ENCODE peak calls at places on chromosomes 3 and 15, in four cellular contexts. J is ovary, U is sigmoid colon, H is suprapubic skin. A is an unnamed sample. For H3K9me3, the result is how much of the 10 kb centered on the place peaks cover.

GRCh38 chr3:105516972-105517371 is 150.3 kb downstream of the ALCAM start:
- DNase-seq in U (no peak), H (no peak), J (no peak), A (no peak)

GRCh38 chr15:39628821-39629220 is 47.9 kb downstream of the THBS1 start:
- DNase-seq in U (no peak), J (no peak), H (no peak), A (no peak)

GRCh38 chr15:60788514-60789091 is 309.7 kb upstream of the ICE2 start:
- DNase-seq in H (no peak), J (no peak), U (no peak), A (no peak)

GRCh38 chr3:17623464-17623863 is 119.0 kb downstream of the TBC1D5 start:
- DNase-seq in U (no peak), H (no peak), J (no peak), A (no peak)

GRCh38 chr3:152403632-152404066 is 134.9 kb downstream of the MBNL1 start:
- DNase-seq in J (peak), U (peak), H (peak), A (peak)

GRCh38 chr3:197023241-197023997 is 6.2 kb downstream of the MELTF start:
- DNase-seq in U (no peak), J (no peak), H (peak), A (no peak)

GRCh38 chr3:75906555-75907112 is 121.3 kb upstream of the ZNF717 start:
- DNase-seq in J (no peak), U (peak), H (no peak), A (no peak)

GRCh38 chr3:192772495-192772894 is 45.2 kb upstream of the FGF12 start:
- DNase-seq in H (no peak), U (no peak), J (no peak), A (no peak)

GRCh38 chr15:52649686-52650085 is 29.5 kb downstream of the ATOSA start:
- DNase-seq in H (no peak), U (no peak), J (no peak), A (no peak)

GRCh38 chr3:94462931-94463330 is 400.1 kb downstream of the NSUN3 start:
- DNase-seq in U (no peak), H (no peak), J (no peak), A (no peak)

GRCh38 chr15:31172606-31173005 is 71.1 kb upstream of the TRPM1 start:
- DNase-seq in J (no peak), U (no peak), H (no peak), A (peak)

GRCh38 chr3:195003006-195003892 is 267.7 kb downstream of the XXYLT1 start:
- DNase-seq in U (peak), J (peak), H (peak), A (peak)

GRCh38 chr15:48250640-48251076 is 44.6 kb downstream of the SLC12A1 start:
- DNase-seq in H (no peak), J (peak), U (no peak), A (no peak)

GRCh38 chr3:171614318-171614967 is 154.2 kb upstream of the TNIK start:
- DNase-seq in U (no peak), J (peak), H (no peak), A (no peak)

GRCh38 chr3:52480768-52481715 is 14.1 kb upstream of the STAB1 start:
- DNase-seq in H (no peak), U (no peak), J (peak), A (no peak)

GRCh38 chr3:120855665-120856437 is 52.2 kb upstream of the STXBP5L start:
- DNase-seq in J (peak), H (no peak), U (peak), A (no peak)

GRCh38 chr15:99720533-99720932 is 12.7 kb downstream of the LYSMD4 start:
- DNase-seq in U (no peak), J (no peak), H (no peak), A (no peak)

GRCh38 chr3:177358968-177359600 is 161.8 kb upstream of the TBL1XR1 start:
- DNase-seq in U (peak), J (peak), H (peak), A (no peak)

GRCh38 chr3:197367081-197367780 is 68.8 kb upstream of the DLG1 start:
- DNase-seq in U (peak), H (no peak), J (no peak), A (no peak)

GRCh38 chr3:115403791-115404190 is 219.5 kb upstream of the GAP43 start:
- DNase-seq in U (no peak), J (no peak), H (no peak), A (no peak)

GRCh38 chr15:75016431-75016830 is 7.0 kb upstream of the PPCDC start:
- DNase-seq in U (no peak), J (no peak), H (no peak), A (no peak)

GRCh38 chr3:36792342-36792741 is 28.0 kb upstream of the DCLK3 start:
- DNase-seq in U (no peak), J (no peak), H (no peak), A (peak)

GRCh38 chr15:32105258-32106248 is 75.2 kb downstream of the CHRNA7 start:
- DNase-seq in H (no peak), U (no peak), J (no peak), A (peak)

GRCh38 chr15:39896837-39897236 is 23.2 kb downstream of the GPR176 start:
- DNase-seq in J (no peak), U (no peak), H (no peak), A (no peak)

GRCh38 chr3:132210476-132211346 is 106.5 kb upstream of the ACP3 start:
- DNase-seq in H (no peak), J (no peak), U (no peak), A (no peak)

GRCh38 chr15:58469432-58470353 is 37.9 kb downstream of the LIPC start:
- DNase-seq in H (peak), U (no peak), J (peak), A (no peak)

GRCh38 chr3:152350139-152350538 is 81.4 kb downstream of the MBNL1 start:
- DNase-seq in H (no peak), U (no peak), J (no peak), A (no peak)

GRCh38 chr3:53180305-53181023 is 19.5 kb downstream of the PRKCD start:
- DNase-seq in H (no peak), U (no peak), J (no peak), A (no peak)

GRCh38 chr3:44030690-44031344 is 210.9 kb upstream of the TOPAZ1 start:
- DNase-seq in U (no peak), J (no peak), H (no peak), A (no peak)

GRCh38 chr3:56879453-56880224 is 77.9 kb upstream of the ARHGEF3 start:
- DNase-seq in H (no peak), J (no peak), U (no peak), A (no peak)

GRCh38 chr15:87489902-87490301 is 766.6 kb downstream of the NTRK3 start:
- DNase-seq in U (no peak), H (no peak), J (no peak), A (no peak)

GRCh38 chr3:60048447-60048848 is 998.6 kb upstream of the CFAP20DC start:
- DNase-seq in J (no peak), U (no peak), H (no peak), A (peak)

GRCh38 chr3:13528217-13528801 is 20.6 kb upstream of the FBLN2 start:
- DNase-seq in J (no peak), U (no peak), H (no peak), A (no peak)

GRCh38 chr15:73326157-73326556 is 42.6 kb downstream of the HCN4 start:
- DNase-seq in J (no peak), H (peak), U (peak), A (no peak)

GRCh38 chr3:154175041-154175440 is 53.9 kb downstream of the ARHGEF26 start:
- DNase-seq in U (no peak), H (no peak), J (no peak), A (no peak)

GRCh38 chr15:38972831-38973230 is 408.2 kb upstream of the RASGRP1 start:
- DNase-seq in J (no peak), H (no peak), U (no peak), A (no peak)

DNA sequence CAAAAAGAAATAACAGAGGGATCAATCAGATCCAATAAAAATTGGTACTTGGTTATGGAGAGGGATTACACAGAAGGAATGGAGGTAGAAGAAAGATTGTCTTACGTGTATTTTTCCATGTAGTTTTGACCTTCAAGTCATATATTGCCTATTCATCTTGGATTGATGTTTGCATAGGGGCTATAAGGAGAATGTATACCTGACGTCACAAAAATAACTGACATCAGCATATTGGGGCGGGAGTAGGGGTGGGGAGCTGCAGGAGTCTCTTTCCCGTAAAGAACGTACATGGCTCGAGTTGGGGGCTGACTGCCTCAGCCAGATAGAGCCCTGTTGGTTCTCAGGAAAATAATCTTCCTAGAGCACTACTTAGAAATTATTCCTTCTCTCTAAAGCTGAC is 5.9 kb upstream of the FURIN start:
- DNase-seq in H (no peak), J (no peak), U (no peak), A (no peak)
- TF ChIP-seq EP300 in H (no peak), J (no peak), U (no peak), A (no peak)

GRCh38 chr15:25230442-25230841 is 208.4 kb downstream of the UBE3A start:
- DNase-seq in U (no peak), J (no peak), H (no peak), A (no peak)
- H3K9me3 ChIP-seq in U (under half), J (under half), H (under half), A (under half)

GRCh38 chr15:53884441-53884840 is 93.8 kb upstream of the UNC13C start:
- DNase-seq in J (no peak), H (no peak), U (no peak), A (no peak)
- TF ChIP-seq CTCF in J (no peak), H (no peak), U (no peak), A (no peak)

GRCh38 chr3:66885326-66886000 is 112.6 kb upstream of the KBTBD8 start:
- DNase-seq in U (no peak), H (no peak), J (no peak), A (no peak)
- TF ChIP-seq EP300 in U (no peak), H (no peak), J (no peak), A (no peak)

GRCh38 chr3:6526861-6527260 is 334.1 kb upstream of the GRM7 start:
- DNase-seq in U (no peak), J (no peak), H (no peak), A (no peak)

GRCh38 chr3:6524479-6524878 is 336.4 kb upstream of the GRM7 start:
- DNase-seq in U (no peak), H (no peak), J (no peak), A (no peak)

GRCh38 chr3:6528951-6529350 is 332.0 kb upstream of the GRM7 start:
- DNase-seq in U (no peak), J (no peak), H (no peak), A (no peak)

GRCh38 chr3:6532101-6532500 is 328.8 kb upstream of the GRM7 start:
- DNase-seq in U (no peak), H (no peak), J (no peak), A (no peak)

DNA sequence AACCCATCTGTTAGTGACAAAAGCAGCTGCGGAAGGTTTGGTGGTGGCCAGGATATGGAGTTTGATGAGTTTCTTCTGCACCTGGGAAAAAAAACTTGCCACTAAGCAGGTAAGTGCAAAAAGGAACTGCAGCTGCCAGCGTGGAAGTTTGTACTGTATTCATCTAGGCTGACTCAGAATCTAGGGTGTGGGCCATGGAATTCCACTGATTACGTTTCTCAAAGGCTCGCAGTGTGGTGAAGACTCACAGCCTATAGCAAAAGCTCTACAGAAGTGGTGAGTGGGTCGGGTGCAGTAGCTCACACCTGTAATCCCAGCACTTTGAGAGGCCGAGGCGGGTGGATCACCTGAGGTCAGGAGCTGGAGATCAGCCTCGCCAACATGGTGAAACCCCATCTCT is 334.6 kb upstream of the GRM7 start:
- DNase-seq in H (no peak), J (no peak), U (no peak), A (no peak)
- H3K9me3 ChIP-seq in H (under half), J (under half), U (under half), A (under half)

DNA sequence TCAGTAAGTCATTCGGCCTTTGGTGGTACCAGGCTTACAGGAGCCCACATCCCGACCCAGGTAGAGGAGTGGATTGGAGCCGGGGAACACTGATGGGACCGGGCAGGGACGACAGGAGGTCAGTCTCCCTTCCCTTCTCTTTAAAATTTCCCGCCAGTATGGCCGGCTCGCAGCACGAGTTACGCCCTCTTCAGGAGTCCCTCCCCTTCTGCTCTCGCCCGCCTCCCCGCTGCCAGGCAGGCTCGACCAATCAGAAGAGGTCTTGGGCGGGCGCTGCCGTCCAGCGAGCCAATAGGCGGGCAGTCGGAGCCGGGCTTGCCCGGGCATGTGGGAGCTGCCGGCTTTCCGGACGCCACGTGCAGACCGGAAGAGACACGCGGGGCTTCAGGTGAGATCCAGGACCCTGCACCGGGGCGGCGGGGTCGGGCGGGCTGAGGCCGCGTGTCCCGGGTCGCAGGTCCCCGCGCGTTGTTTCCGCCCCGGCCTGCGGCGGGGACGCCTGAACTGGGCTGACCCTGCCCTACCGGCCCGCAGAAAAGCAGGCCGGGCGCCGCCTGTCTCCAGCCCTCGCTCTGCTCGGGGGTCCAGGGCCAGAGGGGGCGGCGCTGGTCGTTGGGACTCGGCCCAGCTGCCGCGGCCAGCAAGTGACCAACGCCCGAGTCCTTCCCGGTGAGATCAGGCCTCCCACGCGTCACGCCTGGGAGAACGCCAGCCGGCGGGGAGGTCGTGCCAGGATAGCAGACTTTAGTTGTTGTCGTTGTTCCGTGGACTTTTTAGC is at the start of gene AEN:
- DNase-seq in H (peak), U (peak), J (peak), A (peak)
- TF ChIP-seq CTCF in H (no peak), U (no peak), J (peak), A (peak)

GRCh38 chr3:42014443-42014945 is 52.6 kb upstream of the ULK4 start:
- DNase-seq in U (no peak), H (no peak), J (no peak), A (no peak)

GRCh38 chr3:42012378-42012934 is 50.6 kb upstream of the ULK4 start:
- DNase-seq in H (no peak), U (no peak), J (no peak), A (no peak)

GRCh38 chr3:42014949-42015533 is 53.1 kb upstream of the ULK4 start:
- DNase-seq in U (peak), J (peak), H (peak), A (no peak)

GRCh38 chr3:42012935-42013651 is 51.2 kb upstream of the ULK4 start:
- DNase-seq in H (peak), J (peak), U (peak), A (no peak)

DNA sequence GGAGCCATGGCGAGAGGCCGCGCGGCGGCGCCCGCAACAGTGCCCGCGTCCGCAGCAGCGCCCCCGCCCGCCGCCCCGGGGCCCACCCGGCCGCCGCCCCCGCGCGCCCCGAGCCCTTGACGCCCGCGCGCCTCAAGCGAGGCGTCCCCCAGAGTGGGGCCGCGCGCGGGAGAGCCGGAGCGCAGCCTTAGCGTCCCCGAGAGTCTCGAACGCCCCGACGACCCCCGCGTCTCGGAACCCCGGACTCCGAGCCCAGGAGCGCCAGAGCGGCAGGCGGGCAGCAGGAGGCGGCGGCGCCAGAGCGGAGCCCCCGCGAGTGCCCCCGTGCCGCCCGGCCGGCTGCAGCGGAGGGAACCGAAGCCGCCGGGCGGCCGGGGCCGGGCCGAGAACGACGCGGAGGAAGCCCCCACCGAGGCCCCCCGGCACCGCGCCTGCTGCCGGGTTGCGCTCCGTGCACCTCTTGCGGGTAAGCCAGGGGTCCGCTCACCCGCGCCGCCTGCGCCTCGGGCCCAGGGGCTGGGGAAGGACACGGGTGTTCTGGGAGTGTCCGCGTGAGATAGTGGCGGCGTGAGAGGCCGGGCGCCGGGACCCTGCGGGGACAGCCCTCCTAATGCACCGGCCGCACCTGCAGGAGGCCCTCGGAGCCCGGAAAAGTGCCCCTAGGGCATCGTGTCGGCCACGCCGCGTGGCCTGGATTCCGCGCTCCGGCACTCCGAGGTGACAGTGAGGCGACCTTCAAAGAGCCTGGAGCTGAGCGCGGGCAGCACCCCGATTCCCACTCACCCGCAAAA is 51.9 kb upstream of the ULK4 start:
- DNase-seq in J (peak), H (peak), U (peak), A (no peak)
- TF ChIP-seq EP300 in J (no peak), H (no peak), U (no peak), A (no peak)

GRCh38 chr15:78768096-78768495 is 43.2 kb downstream of the ADAMTS7 start:
- DNase-seq in J (peak), U (no peak), H (peak), A (no peak)
- H3K9me3 ChIP-seq in J (under half), U (under half), H (under half), A (under half)

GRCh38 chr3:10703875-10704274 is 112.2 kb upstream of the SLC6A11 start:
- DNase-seq in H (no peak), J (no peak), U (no peak), A (no peak)
- TF ChIP-seq CTCF in H (peak), J (no peak), U (no peak), A (no peak)

A was measured in esophagus muscularis mucosa.